ENCODE peak calls at places on chromosomes 3 and 15, in four cellular contexts. X is endothelial cell of umbilical vein, Z is left ventricle myocardium inferior, N is upper lobe of right lung. Y is an unnamed sample. For H3K9me3 and H3K4me1, the result is how much of the 10 kb centered on the place peaks cover.

GRCh38 chr3:31735667-31736066 is 202.9 kb downstream of the STT3B start:
- DNase-seq in X (no peak), Z (no peak), N (no peak), Y (no peak)

GRCh38 chr3:42501681-42502428 is 588 bp upstream of the VIPR1 start:
- DNase-seq in X (peak), Z (peak), N (peak), Y (peak)

GRCh38 chr3:27943106-27943505 is 221.0 kb upstream of the EOMES start:
- DNase-seq in X (no peak), Z (no peak), N (no peak), Y (no peak)

GRCh38 chr3:163721596-163721995 is 1356.7 kb downstream of the SI start:
- DNase-seq in X (no peak), Z (no peak), N (no peak), Y (no peak)

GRCh38 chr3:71208273-71209095 is 375.0 kb downstream of the FOXP1 start:
- DNase-seq in X (no peak), Z (no peak), N (no peak), Y (no peak)

GRCh38 chr15:78129098-78130011 is 1.9 kb downstream of the CIB2 start:
- DNase-seq in X (no peak), Z (no peak), N (no peak), Y (no peak)

GRCh38 chr3:164194842-164195241 is 883.5 kb downstream of the SI start:
- DNase-seq in X (no peak), Z (no peak), N (no peak), Y (no peak)

GRCh38 chr3:24160424-24160823 is 215.3 kb downstream of the NR1D2 start:
- DNase-seq in X (no peak), Z (no peak), N (no peak), Y (no peak)

GRCh38 chr3:101484805-101485620 is 28.0 kb downstream of the SENP7 start:
- DNase-seq in X (peak), Z (no peak), N (no peak), Y (no peak)

GRCh38 chr3:33775363-33775762 is 23.1 kb upstream of the PDCD6IP start:
- DNase-seq in X (no peak), Z (no peak), N (no peak), Y (no peak)

GRCh38 chr15:41006479-41006878 is 53.2 kb downstream of the CHAC1 start:
- DNase-seq in X (no peak), Z (no peak), N (no peak), Y (no peak)

GRCh38 chr15:82647045-82647834 is at the start of gene CPEB1:
- DNase-seq in X (no peak), Z (peak), N (no peak), Y (peak)

GRCh38 chr3:15744176-15744575 is 53.6 kb downstream of the ANKRD28 start:
- DNase-seq in X (no peak), Z (no peak), N (no peak), Y (no peak)

GRCh38 chr15:48636511-48636910 is 9.0 kb downstream of the FBN1 start:
- DNase-seq in X (no peak), Z (no peak), N (no peak), Y (no peak)

GRCh38 chr15:48315041-48315440 is 16.2 kb upstream of the DUT start:
- DNase-seq in X (no peak), Z (no peak), N (no peak), Y (no peak)

GRCh38 chr15:100291106-100291505 is 50.7 kb downstream of the ADAMTS17 start:
- DNase-seq in X (no peak), Z (no peak), N (no peak), Y (peak)

GRCh38 chr15:94929282-94929681 is 697.9 kb downstream of the MCTP2 start:
- DNase-seq in X (no peak), Z (no peak), N (no peak), Y (no peak)

GRCh38 chr15:77266708-77267387 is 153.1 kb downstream of the PEAK1 start:
- DNase-seq in X (no peak), Z (no peak), N (no peak), Y (no peak)

GRCh38 chr3:14304101-14305045 is 98.0 kb upstream of the SLC6A6 start:
- DNase-seq in X (no peak), Z (no peak), N (no peak), Y (no peak)

GRCh38 chr3:49016414-49017228 is 1.8 kb downstream of the DALRD3 start:
- DNase-seq in X (no peak), Z (no peak), N (no peak), Y (no peak)

GRCh38 chr15:97129684-97130083 is 799.2 kb downstream of the NR2F2 start:
- DNase-seq in X (no peak), Z (no peak), N (no peak), Y (no peak)

GRCh38 chr15:97124790-97125189 is 794.3 kb downstream of the NR2F2 start:
- DNase-seq in X (no peak), Z (no peak), N (no peak), Y (no peak)

GRCh38 chr15:97126556-97127233 is 796.2 kb downstream of the NR2F2 start:
- DNase-seq in X (no peak), Z (no peak), N (no peak), Y (no peak)
- H3K9me3 ChIP-seq in X (under half), Z (under half), N (under half), Y (under half)

GRCh38 chr3:39262842-39263241 is 17.0 kb downstream of the CX3CR1 start:
- DNase-seq in X (no peak), Z (no peak), N (no peak), Y (no peak)
- H3K4me1 ChIP-seq in X (under half), Z (under half), N (under half), Y (under half)

GRCh38 chr3:183650554-183650953 is 15.1 kb downstream of the KLHL24 start:
- DNase-seq in X (no peak), Z (no peak), N (no peak), Y (no peak)
- H3K9me3 ChIP-seq in X (under half), Z (under half), N (under half), Y (under half)

GRCh38 chr15:31332681-31333071 is 6.0 kb downstream of the KLF13 start:
- DNase-seq in X (no peak), Z (no peak), N (peak), Y (no peak)
- H3K4me1 ChIP-seq in X (under half), Z (half or more), N (half or more), Y (half or more)

GRCh38 chr3:167870201-167870600 is 134.7 kb downstream of the SERPINI1 start:
- DNase-seq in X (no peak), Z (no peak), N (no peak), Y (no peak)
- H3K9me3 ChIP-seq in X (under half), Z (under half), N (under half), Y (under half)

GRCh38 chr3:4980229-4981159 is 1.3 kb downstream of the BHLHE40 start:
- DNase-seq in X (peak), Z (peak), N (peak), Y (peak)

GRCh38 chr3:4978966-4979400 is 254 bp upstream of the BHLHE40 start:
- DNase-seq in X (peak), Z (peak), N (peak), Y (peak)

GRCh38 chr3:4978259-4978965 is 825 bp upstream of the BHLHE40 start:
- DNase-seq in X (peak), Z (peak), N (peak), Y (peak)

GRCh38 chr3:4981160-4981687 is 2.0 kb downstream of the BHLHE40 start:
- DNase-seq in X (peak), Z (no peak), N (no peak), Y (no peak)

GRCh38 chr3:4979401-4980228 is at the start of gene BHLHE40:
- DNase-seq in X (peak), Z (peak), N (no peak), Y (no peak)
- H3K4me1 ChIP-seq in X (half or more), Z (half or more), N (under half), Y (half or more)

GRCh38 chr3:190988102-190988501 is 125.6 kb upstream of the GMNC start:
- DNase-seq in X (no peak), Z (no peak), N (no peak), Y (no peak)
- H3K9me3 ChIP-seq in X (under half), Z (under half), N (under half), Y (under half)

Y was measured in CD4-positive, alpha-beta memory T cell.